ENCODE peak calls at places on chromosomes 3 and 15, in ten cellular contexts. M is WTC11, L is AG04450, F is cardiac muscle cell, T is astrocyte of the spinal cord, A is body of pancreas, B is ovary, W is spleen, V is uterus, C is lower lobe of right lung. S is an unnamed sample.

GRCh38 chr3:62277986-62278385 is 95.4 kb downstream of the FEZF2 start:
- DNase-seq in A (no peak), C (no peak), F (no peak), T (no peak), B (no peak), M (no peak), L (no peak), V (no peak), W (no peak), S (peak)

GRCh38 chr15:40150163-40150925 is 10.5 kb upstream of the BUB1B start:
- DNase-seq in M (no peak), B (no peak), W (no peak), C (no peak), A (peak), V (peak), T (peak), F (no peak), L (no peak), S (peak)

GRCh38 chr15:84835661-84836384 is 18.7 kb downstream of the ALPK3 start:
- DNase-seq in A (no peak), W (no peak), B (no peak), V (no peak), M (no peak), T (no peak), L (no peak), C (no peak), F (no peak), S (no peak)

GRCh38 chr15:68431792-68432401 is at the start of gene ITGA11:
- DNase-seq in V (peak), L (no peak), F (peak), C (peak), M (peak), T (peak), W (no peak), B (peak), A (peak), S (peak)

GRCh38 chr3:59237121-59237520 is 187.3 kb upstream of the CFAP20DC start:
- DNase-seq in V (no peak), A (no peak), F (no peak), T (peak), B (no peak), M (no peak), C (no peak), L (no peak), W (no peak), S (no peak)

GRCh38 chr3:149473314-149473990 is 1.0 kb upstream of the TM4SF4 start:
- DNase-seq in A (peak), C (peak), F (no peak), W (no peak), M (no peak), B (no peak), T (peak), L (no peak), V (no peak), S (peak)

GRCh38 chr15:66578286-66578875 is 12.6 kb upstream of the LCTL start:
- DNase-seq in B (no peak), T (peak), M (no peak), L (peak), A (no peak), C (no peak), W (no peak), V (no peak), F (no peak), S (peak)

GRCh38 chr15:67761343-67761742 is 64.0 kb upstream of the SKOR1 start:
- DNase-seq in W (no peak), T (no peak), M (no peak), B (no peak), A (no peak), C (no peak), F (no peak), L (no peak), V (no peak), S (no peak)

GRCh38 chr15:82963356-82964341 is 11.1 kb upstream of the HOMER2 start:
- DNase-seq in A (no peak), W (no peak), M (no peak), B (no peak), V (no peak), C (no peak), F (no peak), T (no peak), L (no peak), S (no peak)

GRCh38 chr15:29736745-29737023 is 85.6 kb downstream of the TJP1 start:
- DNase-seq in C (no peak), F (peak), L (no peak), V (no peak), B (no peak), A (peak), M (no peak), W (no peak), T (peak), S (peak)

DNA sequence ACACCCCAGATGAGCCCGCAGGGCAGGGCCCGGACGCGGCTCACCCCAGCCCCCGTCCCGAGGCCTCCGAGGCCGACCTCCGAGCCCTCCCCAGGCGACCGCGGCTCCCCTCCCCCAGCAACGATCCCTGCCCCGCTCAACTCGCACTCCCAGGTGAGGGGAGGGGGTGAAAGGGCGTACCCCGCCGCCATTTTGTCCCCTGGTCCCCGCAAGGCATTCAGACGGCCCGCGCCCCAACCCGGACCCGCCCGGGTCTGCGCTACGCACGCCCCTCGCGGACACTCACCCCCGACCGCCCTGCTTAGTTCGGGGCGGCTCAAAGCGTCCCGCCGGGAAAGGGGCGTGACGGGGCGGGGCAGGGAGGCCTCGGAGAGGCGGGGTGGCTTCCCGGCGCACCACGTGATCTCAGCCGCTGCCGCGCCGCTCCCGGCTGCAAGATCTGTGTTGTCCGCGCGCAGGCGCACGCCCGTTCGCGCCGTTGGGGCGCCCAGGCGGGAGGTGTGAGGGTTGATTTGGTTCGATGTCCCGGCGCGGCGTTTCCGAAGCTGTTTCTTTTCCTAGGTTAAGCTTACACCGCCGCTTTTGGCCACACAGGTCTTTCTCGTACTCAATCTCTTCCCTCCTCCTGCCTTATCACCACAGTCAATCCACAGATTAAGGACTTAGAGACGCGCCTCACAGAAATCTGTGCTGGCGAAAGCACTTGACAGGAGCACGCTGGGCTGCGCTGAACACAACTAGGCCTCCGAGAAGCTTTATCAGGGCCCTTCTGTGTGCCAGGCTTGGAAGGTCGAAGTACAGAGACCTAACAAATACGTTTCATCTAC is at the start of gene SCAPER:
- DNase-seq in B (peak), V (peak), A (peak), L (peak), W (peak), C (peak), T (peak), F (peak), M (peak), S (peak)
- TF ChIP-seq CTCF in B (no peak), V (peak), A (no peak), L (no peak), W (peak), C (peak), T (no peak), F (no peak), M (no peak), S (no peak)

GRCh38 chr3:81245043-81245442 is 516.4 kb downstream of the GBE1 start:
- DNase-seq in W (no peak), F (no peak), L (no peak), A (no peak), V (no peak), M (no peak), B (no peak), C (no peak), T (peak), S (peak)

GRCh38 chr3:81244196-81244595 is 517.2 kb downstream of the GBE1 start:
- DNase-seq in M (no peak), F (no peak), B (no peak), L (no peak), V (no peak), C (no peak), W (no peak), A (no peak), T (no peak), S (no peak)

GRCh38 chr3:81245505-81245904 is 515.9 kb downstream of the GBE1 start:
- DNase-seq in V (no peak), F (no peak), W (no peak), M (no peak), B (no peak), A (no peak), C (no peak), T (no peak), L (no peak), S (peak)

GRCh38 chr3:81237193-81237592 is 524.3 kb downstream of the GBE1 start:
- DNase-seq in C (no peak), B (no peak), F (no peak), A (no peak), W (no peak), L (no peak), T (no peak), V (no peak), M (no peak), S (no peak)

GRCh38 chr3:81242871-81243270 is 518.6 kb downstream of the GBE1 start:
- DNase-seq in B (no peak), T (peak), L (no peak), M (no peak), W (no peak), V (no peak), A (no peak), C (no peak), F (no peak), S (peak)
- TF ChIP-seq CTCF in B (no peak), T (peak), L (peak), M (no peak), W (no peak), V (no peak), A (peak), C (no peak), F (peak), S (peak)

GRCh38 chr15:73054417-73054963 is 2.2 kb downstream of the NEO1 start:
- DNase-seq in M (no peak), C (no peak), L (no peak), A (no peak), B (no peak), F (no peak), T (no peak), V (no peak), W (no peak), S (no peak)

GRCh38 chr15:73053398-73053723 is 1.1 kb downstream of the NEO1 start:
- DNase-seq in B (no peak), V (no peak), M (no peak), A (no peak), C (no peak), T (no peak), W (no peak), F (no peak), L (no peak), S (no peak)

GRCh38 chr15:73051811-73052678 is at the start of gene NEO1:
- DNase-seq in L (no peak), T (peak), W (peak), B (peak), A (peak), C (peak), F (peak), V (peak), M (peak), S (peak)

GRCh38 chr15:73051402-73051810 is 857 bp upstream of the NEO1 start:
- DNase-seq in B (peak), L (no peak), M (peak), V (peak), T (peak), F (no peak), A (peak), C (peak), W (no peak), S (no peak)

DNA sequence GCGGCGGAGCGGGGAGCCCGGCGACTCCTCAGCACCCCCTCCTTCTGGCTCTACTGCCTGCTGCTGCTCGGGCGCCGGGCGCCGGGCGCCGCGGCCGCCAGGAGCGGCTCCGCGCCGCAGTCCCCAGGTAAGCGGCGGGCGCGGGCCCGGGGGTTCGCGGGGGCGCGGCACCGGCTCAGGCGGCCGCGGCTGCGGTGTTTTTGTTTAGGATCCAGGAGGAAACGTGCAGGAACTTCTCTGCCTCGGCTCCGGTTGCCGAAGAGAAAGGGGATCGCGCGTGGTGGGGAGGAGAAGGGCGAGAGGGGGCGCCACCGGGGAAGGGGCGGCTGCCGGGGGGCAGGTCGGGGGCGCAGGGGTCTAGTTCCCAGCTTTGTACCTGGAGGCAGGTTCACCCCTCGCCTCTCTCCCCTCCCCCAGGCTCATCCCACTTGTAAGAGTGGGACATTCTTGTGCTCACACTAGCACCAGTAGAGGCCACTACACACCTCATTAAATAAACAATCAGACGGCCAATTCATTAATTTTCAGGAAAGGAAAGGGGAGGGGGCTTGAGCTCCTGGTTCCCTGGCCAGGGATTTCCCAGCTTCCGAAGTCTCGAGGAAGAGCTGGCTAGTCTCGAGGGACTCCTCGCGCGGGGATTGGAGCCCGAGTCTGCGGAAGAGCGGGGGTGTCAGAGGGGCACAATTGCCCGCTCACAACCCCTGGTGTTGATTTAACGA is 575 bp downstream of the NEO1 start:
- DNase-seq in M (peak), T (peak), B (peak), V (peak), F (peak), C (peak), L (no peak), A (peak), W (peak), S (peak)
- TF ChIP-seq CTCF in M (no peak), T (peak), B (no peak), V (peak), F (peak), C (peak), L (peak), A (peak), W (no peak), S (peak)

GRCh38 chr3:153927107-153927506 is 194.1 kb upstream of the ARHGEF26 start:
- DNase-seq in V (no peak), A (no peak), F (no peak), W (no peak), M (no peak), L (peak), C (no peak), T (peak), B (no peak), S (peak)
- TF ChIP-seq CTCF in V (no peak), A (no peak), F (peak), W (no peak), M (no peak), L (peak), C (peak), T (peak), B (no peak), S (peak)

GRCh38 chr3:36132214-36132613 is 248.1 kb upstream of the STAC start:
- DNase-seq in F (no peak), M (no peak), W (no peak), C (no peak), T (no peak), L (no peak), A (no peak), B (no peak), V (no peak), S (no peak)
- TF ChIP-seq CTCF in F (no peak), M (peak), W (no peak), C (no peak), T (peak), L (no peak), A (no peak), B (no peak), V (no peak), S (peak)

DNA sequence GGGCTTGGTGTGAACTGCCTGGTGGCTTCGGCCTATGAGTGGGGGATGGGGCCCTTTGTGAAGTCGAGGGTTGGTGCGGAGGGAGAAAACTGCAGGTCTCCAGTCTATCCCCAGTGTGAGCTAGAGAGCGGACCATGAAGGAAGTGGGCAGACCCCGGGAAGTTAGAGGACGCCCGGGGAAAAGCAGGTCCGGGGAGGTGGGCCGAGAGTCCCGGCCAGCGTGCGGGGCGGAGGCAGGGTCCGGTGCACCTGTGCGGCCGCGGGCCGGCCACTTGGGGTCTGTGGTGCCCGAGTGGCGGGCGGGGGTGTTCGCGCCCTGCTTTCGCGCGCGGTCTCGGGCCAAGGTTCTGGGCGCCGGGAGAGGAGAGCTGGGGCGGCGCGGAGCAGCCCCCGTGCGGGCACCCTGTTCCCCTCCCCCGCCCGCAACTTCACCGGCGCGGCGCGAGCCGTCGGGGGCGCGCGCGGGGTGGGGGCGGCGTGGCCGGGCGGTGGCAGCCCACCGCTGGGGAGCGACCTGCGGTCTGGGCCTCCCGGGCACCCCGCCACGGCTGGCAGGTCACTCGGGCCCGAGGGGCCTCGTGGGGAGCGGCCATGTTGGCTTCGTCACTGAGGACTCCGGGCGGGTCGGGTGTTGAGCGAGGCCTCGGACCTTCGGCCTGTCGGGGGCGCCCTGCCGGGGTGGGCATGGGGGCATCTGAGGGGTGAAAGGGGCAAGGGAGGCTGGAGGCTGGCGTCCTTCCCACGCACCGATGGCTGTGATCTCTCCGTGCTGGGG is 4.8 kb downstream of the UBE2E1 start:
- DNase-seq in A (peak), W (peak), V (peak), M (peak), T (peak), L (no peak), C (peak), F (peak), B (peak), S (peak)
- TF ChIP-seq CTCF in A (no peak), W (no peak), V (no peak), M (no peak), T (peak), L (peak), C (peak), F (peak), B (no peak), S (peak)

GRCh38 chr3:158789592-158789991 is 12.3 kb upstream of the MFSD1 start:
- DNase-seq in W (no peak), C (no peak), F (no peak), A (no peak), T (peak), L (no peak), M (no peak), B (no peak), V (no peak), S (peak)
- TF ChIP-seq CTCF in W (no peak), C (peak), F (peak), A (no peak), T (peak), L (peak), M (no peak), B (no peak), V (peak), S (peak)

GRCh38 chr3:38315488-38316230 is 30.9 kb upstream of the XYLB start:
- DNase-seq in C (no peak), A (no peak), M (no peak), W (no peak), V (no peak), T (no peak), F (no peak), B (no peak), L (no peak), S (no peak)
- TF ChIP-seq CTCF in C (no peak), A (no peak), M (no peak), W (no peak), V (no peak), T (no peak), F (no peak), B (no peak), L (no peak), S (no peak)

DNA sequence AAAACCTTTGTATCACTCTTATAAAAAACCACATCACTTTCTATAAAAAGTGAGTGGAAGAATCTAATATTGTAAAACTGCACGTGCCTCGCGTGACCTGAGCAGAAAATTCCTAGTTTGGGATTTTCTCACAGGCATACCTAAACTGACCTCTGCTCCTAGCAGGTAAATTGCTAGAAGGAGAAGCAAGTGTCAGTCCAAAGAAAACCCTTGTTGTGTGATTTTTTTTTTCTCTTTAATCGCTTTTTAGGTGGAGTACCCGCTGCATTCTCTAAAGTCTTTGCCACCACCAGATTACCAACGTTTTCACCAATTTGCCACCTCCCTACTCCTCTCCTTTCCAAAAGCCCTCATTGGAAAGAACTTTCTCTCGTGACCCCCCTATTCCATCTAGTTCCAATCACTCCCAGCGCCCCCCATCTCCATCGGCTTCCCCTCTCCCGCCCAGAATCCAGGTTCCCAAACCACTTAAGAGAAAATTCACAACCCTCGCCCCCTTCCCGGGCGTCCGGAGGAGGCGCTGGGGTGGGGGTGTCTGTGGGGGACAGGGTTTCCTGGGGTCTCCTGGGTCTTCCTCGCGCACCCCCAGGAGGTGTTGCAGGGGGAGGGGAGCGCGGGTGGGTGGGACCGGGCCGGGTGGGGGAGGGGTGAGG is 401 bp upstream of the UBE2E1 start:
- DNase-seq in T (peak), V (no peak), B (no peak), L (no peak), M (peak), F (no peak), W (no peak), A (no peak), C (no peak), S (no peak)
- TF ChIP-seq CTCF in T (peak), V (no peak), B (no peak), L (peak), M (no peak), F (no peak), W (no peak), A (no peak), C (no peak), S (peak)

GRCh38 chr15:60932051-60932915 is 296.8 kb downstream of the RORA start:
- DNase-seq in W (no peak), C (no peak), F (no peak), A (peak), B (no peak), V (no peak), T (peak), L (no peak), M (no peak), S (peak)
- TF ChIP-seq CTCF in W (no peak), C (peak), F (peak), A (no peak), B (no peak), V (no peak), T (peak), L (no peak), M (no peak), S (no peak)

S was measured in choroid plexus epithelial cell.